ENCODE peak calls at places on chromosomes 2 and 18, in four cellular contexts. S is thyroid gland, A is natural killer cell, O is RWPE1. G is an unnamed sample.

GRCh38 chr2:1884933-1885580 is 140.7 kb upstream of the PXDN start:
- DNase-seq in S (no peak), A (no peak), O (no peak), G (no peak)

GRCh38 chr2:43576983-43577892 is 18.6 kb downstream of the THADA start:
- DNase-seq in S (peak), A (no peak), O (peak), G (no peak)

GRCh38 chr2:216650607-216651229 is 17.5 kb downstream of the IGFBP2 start:
- DNase-seq in S (no peak), A (no peak), O (no peak), G (no peak)

GRCh38 chr18:45025108-45025471 is 344.4 kb downstream of the SETBP1 start:
- DNase-seq in S (no peak), A (no peak), O (no peak), G (no peak)

GRCh38 chr2:46364797-46365457 is 67.7 kb downstream of the EPAS1 start:
- DNase-seq in S (peak), A (no peak), O (peak), G (no peak)

GRCh38 chr2:50529600-50530218 is 502.2 kb downstream of the NRXN1 start:
- DNase-seq in S (no peak), A (no peak), O (peak), G (no peak)

GRCh38 chr18:53556450-53556849 is 668.0 kb downstream of the MBD2 start:
- DNase-seq in S (no peak), A (no peak), O (no peak), G (no peak)

GRCh38 chr2:128493880-128494279 is 175.2 kb upstream of the HS6ST1 start:
- DNase-seq in S (no peak), A (no peak), O (no peak), G (no peak)

GRCh38 chr2:162890690-162891311 is 52.2 kb upstream of the KCNH7 start:
- DNase-seq in S (no peak), A (no peak), O (peak), G (no peak)

GRCh38 chr18:73563345-73563744 is 584.3 kb downstream of the FBXO15 start:
- DNase-seq in S (no peak), A (no peak), O (peak), G (no peak)

GRCh38 chr2:165778653-165779451 is 15.2 kb downstream of the GALNT3 start:
- DNase-seq in S (no peak), A (no peak), O (no peak), G (no peak)

GRCh38 chr2:68850524-68850923 is 20.7 kb downstream of the BMP10 start:
- DNase-seq in S (no peak), A (no peak), O (no peak), G (no peak)

GRCh38 chr2:149648282-149649030 is 60.9 kb upstream of the MMADHC start:
- DNase-seq in S (no peak), A (no peak), O (peak), G (no peak)

GRCh38 chr2:11174222-11174621 is 19.0 kb downstream of the SLC66A3 start:
- DNase-seq in S (no peak), A (no peak), O (no peak), G (no peak)

GRCh38 chr18:63138469-63139340 is 180.9 kb downstream of the BCL2 start:
- DNase-seq in S (no peak), A (no peak), O (no peak), G (no peak)

GRCh38 chr2:151766421-151767153 is 32.3 kb upstream of the NEB start:
- DNase-seq in S (no peak), A (no peak), O (no peak), G (no peak)

GRCh38 chr2:58919316-58919715 is 678.2 kb upstream of the FANCL start:
- DNase-seq in S (no peak), A (no peak), O (no peak), G (no peak)

GRCh38 chr2:200765995-200766660 is 45.6 kb upstream of the BZW1 start:
- DNase-seq in S (no peak), A (no peak), O (peak), G (no peak)

GRCh38 chr2:178295115-178295514 is 100.8 kb downstream of the OSBPL6 start:
- DNase-seq in S (no peak), A (no peak), O (no peak), G (no peak)

GRCh38 chr2:10432315-10433181 is 15.6 kb downstream of the ODC1 start:
- DNase-seq in S (peak), A (no peak), O (no peak), G (no peak)

GRCh38 chr2:17816396-17817245 is at the start of gene MSGN1:
- DNase-seq in S (peak), A (no peak), O (no peak), G (no peak)

GRCh38 chr2:164388511-164388910 is 232.8 kb downstream of the GRB14 start:
- DNase-seq in S (no peak), A (no peak), O (peak), G (no peak)

GRCh38 chr2:225173909-225174308 is 131.6 kb upstream of the DOCK10 start:
- DNase-seq in S (no peak), A (no peak), O (no peak), G (no peak)

GRCh38 chr2:226802573-226802972 is 3.0 kb upstream of the IRS1 start:
- DNase-seq in S (no peak), A (no peak), O (peak), G (no peak)

GRCh38 chr2:9057939-9058761 is 54.7 kb upstream of the MBOAT2 start:
- DNase-seq in S (no peak), A (no peak), O (no peak), G (no peak)

GRCh38 chr18:42901161-42901560 is 214.3 kb downstream of the RIT2 start:
- DNase-seq in S (no peak), A (no peak), O (no peak), G (no peak)

GRCh38 chr2:132627542-132627941 is 42.5 kb downstream of the LYPD1 start:
- DNase-seq in S (no peak), A (no peak), O (peak), G (no peak)

GRCh38 chr2:168064011-168064998 is 183.1 kb downstream of the STK39 start:
- DNase-seq in S (no peak), A (no peak), O (peak), G (no peak)

GRCh38 chr18:63317556-63317946 is 2.0 kb downstream of the BCL2 start:
- DNase-seq in S (no peak), A (no peak), O (no peak), G (no peak)

GRCh38 chr18:78612801-78613200 is 366.8 kb upstream of the SALL3 start:
- DNase-seq in S (no peak), A (no peak), O (no peak), G (no peak)

GRCh38 chr2:11752906-11753305 is 6.5 kb downstream of the LPIN1 start:
- DNase-seq in S (no peak), A (no peak), O (no peak), G (no peak)

GRCh38 chr2:233801357-233802131 is 23.4 kb downstream of the MROH2A start:
- DNase-seq in S (no peak), A (no peak), O (peak), G (no peak)

GRCh38 chr2:72694715-72695496 is 130.9 kb downstream of the EXOC6B start:
- DNase-seq in S (peak), A (no peak), O (peak), G (no peak)

GRCh38 chr2:71428472-71429383 is 24.6 kb upstream of the DYSF start:
- DNase-seq in S (no peak), A (no peak), O (no peak), G (no peak)

GRCh38 chr18:56988022-56988421 is 158.9 kb upstream of the BOD1L2 start:
- DNase-seq in S (no peak), A (no peak), O (no peak), G (no peak)

GRCh38 chr2:236177604-236177966 is 9.4 kb upstream of the GBX2 start:
- DNase-seq in S (peak), A (no peak), O (no peak), G (no peak)

GRCh38 chr18:37922162-37922561 is 356.6 kb upstream of the CELF4 start:
- DNase-seq in S (no peak), A (no peak), O (no peak), G (no peak)

GRCh38 chr2:170070778-170071177 is 107.2 kb upstream of the MYO3B start:
- DNase-seq in S (no peak), A (no peak), O (no peak), G (no peak)
- TF ChIP-seq CTCF in S (no peak), A (no peak), O (no peak), G (no peak)

DNA sequence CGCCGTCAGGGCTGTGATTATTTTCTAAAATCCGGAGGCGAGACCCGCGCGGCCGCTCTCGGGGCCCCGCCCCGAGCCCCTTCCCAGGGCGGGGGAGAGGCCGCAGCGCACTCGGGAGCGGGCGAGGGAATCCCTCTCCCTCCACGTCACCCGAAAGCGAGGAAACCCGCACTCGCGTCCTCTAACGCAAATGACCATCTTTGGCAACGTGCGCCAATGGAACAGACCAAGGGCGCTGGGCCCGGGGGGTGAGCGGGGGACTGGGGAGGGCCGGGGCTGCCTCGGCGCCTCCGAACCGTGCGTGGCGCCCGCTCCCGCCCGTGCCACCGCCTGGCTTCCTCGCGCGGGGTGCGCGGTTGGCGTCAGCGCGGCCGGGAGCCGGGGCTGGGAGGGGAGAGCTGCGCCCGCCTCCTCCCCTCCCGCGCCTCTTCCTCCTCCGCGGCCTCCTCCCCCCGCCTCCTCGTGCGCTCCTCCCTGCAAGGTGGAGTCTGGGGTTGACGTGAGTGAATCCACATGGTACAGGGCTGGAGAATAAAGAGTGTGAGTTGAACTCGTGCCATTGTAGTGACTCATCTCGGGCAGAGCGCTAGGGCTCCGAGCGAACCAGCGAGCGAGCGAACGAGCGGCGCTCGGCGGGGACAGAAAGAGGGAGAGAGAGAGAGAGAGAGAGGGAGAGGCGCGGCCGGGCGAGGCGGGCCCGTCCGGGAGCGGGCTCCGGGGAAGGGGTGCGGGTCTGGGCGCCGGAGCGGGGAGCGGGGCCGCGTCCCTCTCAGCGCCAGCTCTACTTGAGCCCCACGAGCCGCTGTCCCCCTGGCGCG is at the start of gene FOSL2:
- DNase-seq in S (peak), A (peak), O (peak), G (peak)
- TF ChIP-seq CTCF in S (no peak), A (no peak), O (peak), G (no peak)

GRCh38 chr2:55112229-55113016 is 62.2 kb upstream of the RTN4 start:
- DNase-seq in S (peak), A (no peak), O (no peak), G (no peak)
- TF ChIP-seq CTCF in S (no peak), A (no peak), O (no peak), G (no peak)

GRCh38 chr2:112724611-112725525 is 4.0 kb downstream of the NT5DC4 start:
- DNase-seq in S (no peak), A (no peak), O (peak), G (peak)

GRCh38 chr2:112727276-112728028 is 6.6 kb downstream of the NT5DC4 start:
- DNase-seq in S (no peak), A (no peak), O (no peak), G (no peak)

GRCh38 chr2:112728029-112728362 is 7.2 kb downstream of the NT5DC4 start:
- DNase-seq in S (no peak), A (no peak), O (no peak), G (no peak)

GRCh38 chr2:112725545-112726457 is 5.0 kb downstream of the NT5DC4 start:
- DNase-seq in S (no peak), A (no peak), O (peak), G (no peak)

GRCh38 chr2:112726487-112727190 is 5.8 kb downstream of the NT5DC4 start:
- DNase-seq in S (peak), A (peak), O (peak), G (peak)
- TF ChIP-seq CTCF in S (peak), A (peak), O (peak), G (peak)

G was measured in CD14-positive monocyte.